ENCODE peak calls at places on chromosomes 7 and 10, in eight cellular contexts. A is left ventricle myocardium inferior; R is HCT116; H is transverse colon; T is tibial artery; Z is heart right ventricle; U is A549; O is CD8-positive, alpha-beta memory T cell. B is an unnamed sample.

GRCh38 chr7:87517136-87517805 is 41.8 kb upstream of the ABCB4 start:
- DNase-seq in A (no peak), R (no peak), H (no peak), T (no peak), Z (no peak), U (no peak), O (no peak), B (no peak)

GRCh38 chr7:22231806-22232205 is 125.1 kb downstream of the RAPGEF5 start:
- DNase-seq in A (no peak), R (no peak), H (no peak), T (no peak), Z (no peak), U (no peak), O (no peak), B (no peak)

GRCh38 chr7:65239324-65239706 is 134.3 kb upstream of the ZNF92 start:
- DNase-seq in A (no peak), R (no peak), H (no peak), T (no peak), Z (no peak), U (no peak), O (no peak), B (no peak)

GRCh38 chr10:15588635-15589081 is 131.1 kb downstream of the ITGA8 start:
- DNase-seq in A (no peak), R (no peak), H (no peak), T (no peak), Z (no peak), U (no peak), O (no peak), B (no peak)

GRCh38 chr7:140036224-140036651 is 26.5 kb downstream of the PARP12 start:
- DNase-seq in A (no peak), R (no peak), H (no peak), T (no peak), Z (no peak), U (no peak), O (no peak), B (no peak)

GRCh38 chr10:45470098-45471012 is 96.3 kb downstream of the ALOX5 start:
- DNase-seq in A (no peak), R (no peak), H (peak; percentile 34), T (no peak), Z (no peak), U (no peak), O (peak; percentile 35), B (no peak)

GRCh38 chr10:3776796-3777571 is 8.0 kb downstream of the KLF6 start:
- DNase-seq in A (no peak), R (peak; percentile 59), H (peak; percentile 72), T (peak; percentile 55), Z (no peak), U (peak; percentile 75), O (peak; percentile 74), B (peak; percentile 41)

GRCh38 chr7:70793060-70793459 is 338.9 kb upstream of the GALNT17 start:
- DNase-seq in A (no peak), R (no peak), H (no peak), T (no peak), Z (no peak), U (no peak), O (no peak), B (no peak)

GRCh38 chr10:25849268-25849667 is 84.8 kb upstream of the MYO3A start:
- DNase-seq in A (no peak), R (no peak), H (no peak), T (no peak), Z (no peak), U (no peak), O (no peak), B (no peak)

GRCh38 chr10:32360241-32360640 is 13.3 kb upstream of the EPC1 start:
- DNase-seq in A (no peak), R (no peak), H (no peak), T (no peak), Z (no peak), U (no peak), O (no peak), B (no peak)

GRCh38 chr10:6669269-6669859 is 89.3 kb upstream of the PRKCQ start:
- DNase-seq in A (no peak), R (peak; percentile 44), H (no peak), T (no peak), Z (no peak), U (peak; percentile 72), O (no peak), B (no peak)

GRCh38 chr10:80413152-80413996 is 5.0 kb downstream of the PRXL2A start:
- DNase-seq in A (no peak), R (no peak), H (no peak), T (no peak), Z (no peak), U (no peak), O (no peak), B (no peak)

GRCh38 chr10:17606547-17607040 is 10.6 kb downstream of the HACD1 start:
- DNase-seq in A (no peak), R (no peak), H (no peak), T (no peak), Z (no peak), U (no peak), O (no peak), B (no peak)

GRCh38 chr7:96178581-96178980 is 143.3 kb downstream of the SLC25A13 start:
- DNase-seq in A (no peak), R (no peak), H (no peak), T (no peak), Z (no peak), U (no peak), O (no peak), B (no peak)

DNA sequence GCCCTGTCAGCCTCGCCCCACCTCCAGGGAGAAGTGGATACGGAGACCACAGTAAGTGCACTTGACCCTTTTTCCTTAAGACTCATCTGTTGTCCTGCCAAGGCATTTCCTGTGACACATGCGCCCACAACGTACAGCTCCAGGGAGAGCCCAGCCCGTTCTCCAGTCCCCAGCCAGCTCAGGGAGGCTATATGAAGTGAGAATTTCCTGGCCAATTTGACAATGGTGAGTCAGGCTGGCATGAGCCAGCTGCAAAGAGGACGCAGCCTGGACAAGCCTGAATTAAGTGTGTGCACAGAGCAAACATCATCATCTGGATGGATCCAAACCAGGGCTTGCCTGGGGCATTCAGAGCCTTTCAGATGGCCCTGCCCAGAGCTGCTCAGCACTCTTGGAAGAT is 244.8 kb downstream of the KCNMA1 start:
- DNase-seq in A (no peak), R (peak; percentile 50), H (no peak), T (no peak), Z (no peak), U (peak; percentile 80), O (no peak), B (peak; percentile 96)
- H3K4me3 ChIP-seq in A (no peak overlapping the region), R (no peak overlapping the region), H (no peak overlapping the region), T (no peak overlapping the region), Z (no peak overlapping the region), U (no peak overlapping the region), O (no peak overlapping the region), B (peak overlapping the region; percentile 33)

DNA sequence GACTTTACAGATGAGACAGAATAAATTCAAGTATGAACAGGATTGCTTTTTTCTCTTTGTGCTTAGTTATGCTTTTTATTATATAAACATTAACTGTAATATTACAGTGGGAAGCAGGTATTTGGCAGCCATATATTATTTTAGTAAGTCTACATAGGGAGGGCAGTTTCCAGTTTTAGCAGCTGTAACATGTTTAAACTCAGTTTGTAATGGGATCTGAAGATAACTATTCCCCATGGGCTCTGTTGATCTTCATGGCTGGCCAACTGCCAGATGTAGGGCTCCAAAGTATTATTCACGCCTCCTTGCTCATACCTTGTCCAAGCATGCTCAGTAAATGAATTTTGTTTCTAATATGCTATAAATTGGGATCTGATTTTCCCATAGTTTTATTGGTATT is 182.4 kb downstream of the ARID5B start:
- DNase-seq in A (peak; percentile 74), R (no peak), H (peak; percentile 42), T (peak; percentile 58), Z (peak; percentile 42), U (peak; percentile 23), O (no peak), B (peak; percentile 81)
- H3K4me1 ChIP-seq in A (peaks cover 66% of the 10 kb centered on the region), R (no peaks in the 10 kb centered on the region), H (peaks cover 43% of the 10 kb centered on the region), T (peaks cover 44% of the 10 kb centered on the region), Z (peaks cover 59% of the 10 kb centered on the region), U (peaks cover 39% of the 10 kb centered on the region), O (peaks cover 38% of the 10 kb centered on the region), B (peaks cover 63% of the 10 kb centered on the region)

GRCh38 chr10:103192451-103193106 is 493 bp downstream of the NT5C2 start:
- DNase-seq in A (peak; percentile 83), R (peak; percentile 55), H (peak; percentile 84), T (peak; percentile 85), Z (peak; percentile 82), U (peak; percentile 80), O (peak; percentile 49), B (peak; percentile 91)

GRCh38 chr10:103197177-103197576 is 4.1 kb upstream of the NT5C2 start:
- DNase-seq in A (peak; percentile 41), R (peak; percentile 37), H (no peak), T (peak; percentile 74), Z (peak; percentile 29), U (peak; percentile 72), O (no peak), B (peak; percentile 91)

GRCh38 chr10:103192089-103192450 is 1.0 kb downstream of the NT5C2 start:
- DNase-seq in A (no peak), R (no peak), H (peak; percentile 16), T (no peak), Z (no peak), U (peak; percentile 30), O (no peak), B (peak; percentile 68)

GRCh38 chr10:103193820-103194529 is 903 bp upstream of the NT5C2 start:
- DNase-seq in A (no peak), R (peak; percentile 47), H (no peak), T (no peak), Z (no peak), U (no peak), O (no peak), B (peak; percentile 50)

DNA sequence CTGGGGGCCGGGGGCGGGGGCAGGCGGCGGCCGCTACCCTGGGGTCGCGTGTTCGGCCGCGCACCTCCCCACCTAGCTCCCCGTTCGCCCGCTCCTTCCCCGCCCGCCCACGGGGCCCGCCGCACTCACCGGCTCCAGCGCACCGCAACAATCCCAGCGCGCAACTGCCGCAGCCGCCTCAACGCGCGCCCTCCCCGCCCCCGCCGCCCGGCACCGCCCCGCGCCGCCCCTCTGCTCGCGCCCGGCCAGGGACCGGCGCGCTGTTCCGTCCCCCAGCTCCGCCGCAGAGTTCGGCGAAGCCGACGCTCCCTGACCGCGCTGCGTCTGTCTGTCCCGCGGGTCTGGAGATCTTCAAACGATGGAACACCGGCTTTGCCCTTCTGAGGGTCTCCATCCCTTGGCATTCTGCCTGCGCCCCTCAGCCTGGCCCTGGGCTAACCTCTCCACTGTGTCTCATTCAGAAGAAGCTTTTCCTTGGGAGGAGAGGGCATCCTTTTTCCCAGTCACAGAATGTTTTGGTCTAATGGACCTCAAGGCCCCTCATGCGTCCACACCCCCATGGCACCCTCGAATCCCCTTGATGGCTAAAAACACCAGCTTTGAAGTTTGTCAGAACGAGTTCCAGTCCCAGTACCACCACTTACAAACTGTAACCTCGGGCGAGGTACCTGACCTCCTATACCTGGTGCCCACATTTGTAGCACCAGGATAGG is at the start of gene NT5C2:
- DNase-seq in A (peak; percentile 87), R (peak; percentile 64), H (peak; percentile 88), T (peak; percentile 66), Z (peak; percentile 86), U (peak; percentile 80), O (peak; percentile 71), B (peak; percentile 95)
- H3K27ac ChIP-seq in A (peak within 1 kb of the TSS; percentile 99), R (peak within 1 kb of the TSS; percentile 86), H (peak within 1 kb of the TSS; percentile 99), T (peak within 1 kb of the TSS; percentile 94), Z (peak within 1 kb of the TSS; percentile 94), U (peak within 1 kb of the TSS; percentile 97), O (peak within 1 kb of the TSS; percentile 86), B (peak within 1 kb of the TSS; percentile 92)

DNA sequence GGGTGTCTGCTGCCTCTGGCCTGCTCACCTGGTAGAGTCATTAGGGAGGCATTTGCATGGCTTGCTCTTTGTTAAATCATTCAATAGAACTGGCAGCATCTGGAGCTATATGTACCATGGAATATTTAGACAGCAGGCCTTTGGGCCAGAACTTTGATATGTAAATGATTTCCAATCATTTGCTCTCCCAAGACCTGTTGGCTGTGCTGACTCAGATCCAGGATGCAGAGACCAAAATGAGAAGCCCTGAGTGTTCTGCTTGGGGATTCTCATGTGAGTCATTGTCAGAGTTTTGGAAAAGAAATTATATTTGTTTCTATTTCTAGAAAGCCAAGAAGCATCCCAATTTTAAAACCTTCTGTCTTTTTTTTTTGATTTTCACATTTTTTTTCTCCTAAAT is 257.6 kb upstream of the IGFBP3 start:
- DNase-seq in A (no peak), R (no peak), H (no peak), T (no peak), Z (no peak), U (no peak), O (no peak), B (no peak)
- H3K4me3 ChIP-seq in A (no peak overlapping the region), R (no peak overlapping the region), H (no peak overlapping the region), T (no peak overlapping the region), Z (no peak overlapping the region), U (no peak overlapping the region), O (no peak overlapping the region), B (no peak overlapping the region)